ENCODE peak calls at places on chromosomes 5 and 9, in four cellular contexts. One of them, this sample, is unnamed.

GRCh38 chr9:11199335-11199734 is 586.5 kb upstream of the PTPRD start:
- DNase-seq in tibial nerve: no peak
- DNase-seq in NCI-H1930: no peak
- DNase-seq in NCI-H524: peak
- DNase-seq in this sample: no peak

GRCh38 chr9:128026255-128027165 is 40.6 kb downstream of the NAIF1 start:
- DNase-seq in NCI-H524: no peak
- DNase-seq in tibial nerve: peak
- DNase-seq in NCI-H1930: no peak
- DNase-seq in this sample: no peak

GRCh38 chr5:14144586-14145355 is 1.6 kb downstream of the TRIO start:
- DNase-seq in NCI-H1930: peak
- DNase-seq in NCI-H524: peak
- DNase-seq in tibial nerve: peak
- DNase-seq in this sample: no peak

GRCh38 chr5:139660105-139660915 is 12.2 kb downstream of the CXXC5 start:
- DNase-seq in NCI-H1930: no peak
- DNase-seq in NCI-H524: no peak
- DNase-seq in tibial nerve: no peak
- DNase-seq in this sample: no peak

GRCh38 chr5:5025098-5025773 is 114.9 kb upstream of the ADAMTS16 start:
- DNase-seq in NCI-H1930: no peak
- DNase-seq in tibial nerve: no peak
- DNase-seq in NCI-H524: no peak
- DNase-seq in this sample: no peak

GRCh38 chr5:134438268-134438622 is 26.6 kb upstream of the CDKN2AIPNL start:
- DNase-seq in tibial nerve: no peak
- DNase-seq in NCI-H524: no peak
- DNase-seq in NCI-H1930: no peak
- DNase-seq in this sample: no peak

GRCh38 chr5:173888473-173889135 is 455 bp downstream of the CPEB4 start:
- DNase-seq in NCI-H1930: no peak
- DNase-seq in tibial nerve: no peak
- DNase-seq in NCI-H524: no peak
- DNase-seq in this sample: no peak

GRCh38 chr5:31890025-31890424 is 251.1 kb downstream of the PDZD2 start:
- DNase-seq in NCI-H1930: no peak
- DNase-seq in tibial nerve: no peak
- DNase-seq in NCI-H524: no peak
- DNase-seq in this sample: no peak

GRCh38 chr5:17248999-17249634 is 31.7 kb downstream of the BASP1 start:
- DNase-seq in NCI-H1930: no peak
- DNase-seq in NCI-H524: no peak
- DNase-seq in tibial nerve: peak
- DNase-seq in this sample: peak

GRCh38 chr9:120191141-120191540 is 388.8 kb downstream of the CDK5RAP2 start:
- DNase-seq in NCI-H1930: no peak
- DNase-seq in tibial nerve: no peak
- DNase-seq in NCI-H524: no peak
- DNase-seq in this sample: no peak

GRCh38 chr9:4985376-4986266 is 549 bp downstream of the JAK2 start:
- DNase-seq in NCI-H524: peak
- DNase-seq in NCI-H1930: no peak
- DNase-seq in tibial nerve: peak
- DNase-seq in this sample: no peak

GRCh38 chr5:123450641-123451421 is 27.6 kb upstream of the CEP120 start:
- DNase-seq in tibial nerve: peak
- DNase-seq in NCI-H1930: no peak
- DNase-seq in NCI-H524: peak
- DNase-seq in this sample: no peak

GRCh38 chr9:127336086-127336485 is 60.9 kb upstream of the SLC2A8 start:
- DNase-seq in tibial nerve: no peak
- DNase-seq in NCI-H524: no peak
- DNase-seq in NCI-H1930: no peak
- DNase-seq in this sample: no peak

GRCh38 chr9:116310212-116310611 is 156.6 kb downstream of the PAPPA start:
- DNase-seq in NCI-H524: no peak
- DNase-seq in tibial nerve: no peak
- DNase-seq in NCI-H1930: no peak
- DNase-seq in this sample: no peak

GRCh38 chr5:111512026-111512405 is 319 bp downstream of the STARD4 start:
- DNase-seq in NCI-H1930: no peak
- DNase-seq in NCI-H524: peak
- DNase-seq in tibial nerve: peak
- DNase-seq in this sample: no peak

GRCh38 chr5:64693636-64694035 is 3.3 kb downstream of the SHISAL2B start:
- DNase-seq in NCI-H524: no peak
- DNase-seq in NCI-H1930: no peak
- DNase-seq in tibial nerve: no peak
- DNase-seq in this sample: no peak

GRCh38 chr9:37149646-37150308 is 29.4 kb downstream of the ZCCHC7 start:
- DNase-seq in NCI-H524: no peak
- DNase-seq in tibial nerve: no peak
- DNase-seq in NCI-H1930: no peak
- DNase-seq in this sample: no peak

GRCh38 chr9:81557957-81558791 is 131.2 kb downstream of the TLE1 start:
- DNase-seq in tibial nerve: peak
- DNase-seq in NCI-H1930: no peak
- DNase-seq in NCI-H524: peak
- DNase-seq in this sample: no peak

GRCh38 chr5:180808461-180809000 is 5.9 kb upstream of the MGAT1 start:
- DNase-seq in NCI-H524: no peak
- DNase-seq in NCI-H1930: no peak
- DNase-seq in tibial nerve: no peak
- DNase-seq in this sample: no peak

GRCh38 chr5:139369181-139369580 is 13.9 kb downstream of the SLC23A1 start:
- DNase-seq in tibial nerve: no peak
- DNase-seq in NCI-H524: no peak
- DNase-seq in NCI-H1930: no peak
- DNase-seq in this sample: no peak

GRCh38 chr5:109688647-109688998 is 1.1 kb upstream of the MAN2A1 start:
- DNase-seq in NCI-H524: peak
- DNase-seq in tibial nerve: peak
- DNase-seq in NCI-H1930: peak
- DNase-seq in this sample: peak

GRCh38 chr5:75611324-75612210 is at the start of gene ANKDD1B:
- DNase-seq in NCI-H1930: no peak
- DNase-seq in tibial nerve: no peak
- DNase-seq in NCI-H524: no peak
- DNase-seq in this sample: no peak

GRCh38 chr5:158223054-158223453 is 364.1 kb upstream of the CLINT1 start:
- DNase-seq in NCI-H524: no peak
- DNase-seq in NCI-H1930: no peak
- DNase-seq in tibial nerve: no peak
- DNase-seq in this sample: no peak

GRCh38 chr9:20442461-20443319 is 179.6 kb downstream of the MLLT3 start:
- DNase-seq in NCI-H524: no peak
- DNase-seq in NCI-H1930: no peak
- DNase-seq in tibial nerve: no peak
- DNase-seq in this sample: no peak

GRCh38 chr5:81075041-81075440 is 114.9 kb downstream of the RASGRF2 start:
- DNase-seq in tibial nerve: no peak
- DNase-seq in NCI-H524: no peak
- DNase-seq in NCI-H1930: no peak
- DNase-seq in this sample: no peak

GRCh38 chr5:174412941-174413340 is 311.4 kb upstream of the MSX2 start:
- DNase-seq in NCI-H1930: no peak
- DNase-seq in tibial nerve: no peak
- DNase-seq in NCI-H524: no peak
- DNase-seq in this sample: no peak

GRCh38 chr5:96433066-96433447 is at the start of gene PCSK1:
- DNase-seq in NCI-H1930: peak
- DNase-seq in tibial nerve: no peak
- DNase-seq in NCI-H524: peak
- DNase-seq in this sample: no peak

GRCh38 chr9:127931092-127931881 is 710 bp upstream of the PIP5KL1 start:
- DNase-seq in NCI-H524: no peak
- DNase-seq in NCI-H1930: no peak
- DNase-seq in tibial nerve: no peak
- DNase-seq in this sample: no peak

GRCh38 chr5:130992095-130992494 is 173.0 kb downstream of the HINT1 start:
- DNase-seq in NCI-H524: no peak
- DNase-seq in NCI-H1930: no peak
- DNase-seq in tibial nerve: no peak
- DNase-seq in this sample: no peak

GRCh38 chr5:23507278-23507685 is at the start of gene PRDM9:
- DNase-seq in tibial nerve: peak
- DNase-seq in NCI-H524: peak
- DNase-seq in NCI-H1930: peak
- DNase-seq in this sample: no peak

GRCh38 chr5:56319281-56320242 is 86.4 kb upstream of the ANKRD55 start:
- DNase-seq in tibial nerve: peak
- DNase-seq in NCI-H524: no peak
- DNase-seq in NCI-H1930: no peak
- DNase-seq in this sample: no peak

GRCh38 chr9:18526686-18527085 is 52.7 kb downstream of the ADAMTSL1 start:
- DNase-seq in tibial nerve: no peak
- DNase-seq in NCI-H1930: no peak
- DNase-seq in NCI-H524: no peak
- DNase-seq in this sample: no peak

GRCh38 chr5:140041492-140042421 is 1.3 kb downstream of the NRG2 start:
- DNase-seq in tibial nerve: peak
- DNase-seq in NCI-H524: peak
- DNase-seq in NCI-H1930: no peak
- DNase-seq in this sample: no peak